ENCODE peak calls at places on chromosomes 11 and 22, in four cellular contexts. J, T, U and F are unnamed samples.

GRCh38 chr22:34324763-34325162 is 404.5 kb upstream of the LARGE1 start:
- DNase-seq in J (no peak), T (no peak), U (no peak), F (no peak)

GRCh38 chr11:57459112-57460016 is 964 bp upstream of the RTN4RL2 start:
- DNase-seq in J (no peak), T (no peak), U (peak; percentile 42), F (no peak)

GRCh38 chr11:75602916-75603315 is 40.9 kb downstream of the SERPINH1 start:
- DNase-seq in J (no peak), T (no peak), U (no peak), F (no peak)

GRCh38 chr11:76159983-76160661 is 46.2 kb downstream of the WNT11 start:
- DNase-seq in J (no peak), T (no peak), U (peak; percentile 53), F (no peak)

GRCh38 chr11:9906043-9906791 is 242.3 kb downstream of the SWAP70 start:
- DNase-seq in J (no peak), T (peak; percentile 90), U (no peak), F (peak; percentile 81)

GRCh38 chr11:57069942-57070341 is 81.2 kb downstream of the OR5AK2 start:
- DNase-seq in J (no peak), T (no peak), U (no peak), F (no peak)

GRCh38 chr11:61814242-61814957 is 2.4 kb downstream of the FADS1 start:
- DNase-seq in J (no peak), T (peak; percentile 52), U (peak; percentile 29), F (no peak)

GRCh38 chr11:72146625-72147024 is 11.1 kb downstream of the FOLR3 start:
- DNase-seq in J (no peak), T (no peak), U (no peak), F (no peak)

GRCh38 chr11:67178421-67178820 is 59.4 kb downstream of the KDM2A start:
- DNase-seq in J (no peak), T (no peak), U (no peak), F (no peak)

GRCh38 chr22:23058063-23058462 is 12.3 kb upstream of the GNAZ start:
- DNase-seq in J (no peak), T (no peak), U (no peak), F (no peak)

GRCh38 chr22:35835998-35836691 is 118.5 kb downstream of the APOL5 start:
- DNase-seq in J (peak; percentile 48), T (peak; percentile 87), U (peak; percentile 58), F (no peak)

GRCh38 chr11:27464155-27464759 is 8.3 kb downstream of the LGR4 start:
- DNase-seq in J (no peak), T (peak; percentile 88), U (peak; percentile 64), F (no peak)

GRCh38 chr22:22789233-22789921 is 98.2 kb upstream of the IGLL5 start:
- DNase-seq in J (no peak), T (peak; percentile 71), U (no peak), F (no peak)

GRCh38 chr22:40509401-40510134 is 127.0 kb downstream of the MRTFA start:
- DNase-seq in J (no peak), T (peak; percentile 78), U (peak; percentile 67), F (no peak)

GRCh38 chr11:12066056-12066798 is 44.2 kb upstream of the MICAL2 start:
- DNase-seq in J (no peak), T (peak; percentile 99), U (no peak), F (peak; percentile 91)

GRCh38 chr11:61855939-61856730 is 28.0 kb downstream of the FADS2 start:
- DNase-seq in J (no peak), T (peak; percentile 46), U (no peak), F (no peak)

GRCh38 chr11:123550620-123550917 is 103.9 kb downstream of the SCN3B start:
- DNase-seq in J (no peak), T (no peak), U (no peak), F (no peak)

GRCh38 chr22:46763051-46763705 is 728 bp downstream of the TBC1D22A start:
- DNase-seq in J (no peak), T (no peak), U (peak; percentile 26), F (no peak)

GRCh38 chr11:32962016-32962415 is 53.7 kb upstream of the DEPDC7 start:
- DNase-seq in J (no peak), T (no peak), U (no peak), F (no peak)

GRCh38 chr11:68890490-68891231 is 13.0 kb downstream of the MRPL21 start:
- DNase-seq in J (no peak), T (no peak), U (peak; percentile 70), F (no peak)

GRCh38 chr11:117180020-117180419 is 1.5 kb downstream of the SIDT2 start:
- DNase-seq in J (peak; percentile 9), T (no peak), U (no peak), F (no peak)

GRCh38 chr11:126282361-126282741 is 542 bp upstream of the TIRAP start:
- DNase-seq in J (peak; percentile 48), T (peak; percentile 30), U (peak; percentile 60), F (no peak)

GRCh38 chr22:45996241-45997076 is 19.5 kb upstream of the WNT7B start:
- DNase-seq in J (no peak), T (peak; percentile 87), U (no peak), F (no peak)

GRCh38 chr11:128409476-128409875 is 177.9 kb downstream of the ETS1 start:
- DNase-seq in J (no peak), T (peak; percentile 43), U (no peak), F (no peak)

GRCh38 chr11:82631722-82632630 is 101.7 kb downstream of the FAM181B start:
- DNase-seq in J (no peak), T (peak; percentile 50), U (no peak), F (no peak)

GRCh38 chr22:37830093-37830842 is 7.1 kb downstream of the GALR3 start:
- DNase-seq in J (no peak), T (no peak), U (no peak), F (no peak)